ENCODE peak calls at places on chromosome 1, in six cellular contexts. Z is IMR-90, L is uterus, P is psoas muscle, Q is body of pancreas, J is colonic mucosa. C is an unnamed sample. For H3K9me3 and H3K4me1, the result is how much of the 10 kb centered on the place peaks cover.

GRCh38 chr1:82731216-82731615 is 930.5 kb downstream of the ADGRL2 start:
- DNase-seq in J (no peak), Z (no peak), Q (no peak), P (no peak), L (no peak), C (no peak)

GRCh38 chr1:207078578-207079132 is 10.0 kb upstream of the C4BPB start:
- DNase-seq in Q (no peak), P (no peak), L (no peak), Z (no peak), J (no peak), C (no peak)

GRCh38 chr1:23452011-23452411 is 27.5 kb upstream of the TCEA3 start:
- DNase-seq in Q (peak), L (no peak), Z (peak), P (peak), J (peak), C (no peak)

GRCh38 chr1:53834776-53835175 is 3.3 kb downstream of the NDC1 start:
- DNase-seq in L (no peak), P (no peak), Q (no peak), Z (no peak), J (no peak), C (no peak)

GRCh38 chr1:6065093-6065878 is 19.6 kb downstream of the KCNAB2 start:
- DNase-seq in P (peak), J (no peak), Q (no peak), L (no peak), Z (no peak), C (peak)

GRCh38 chr1:10185759-10186158 is 24.6 kb upstream of the KIF1B start:
- DNase-seq in J (no peak), P (no peak), Z (no peak), L (no peak), Q (no peak), C (no peak)

GRCh38 chr1:10280442-10281350 is 70.3 kb downstream of the KIF1B start:
- DNase-seq in L (no peak), Q (no peak), P (no peak), Z (peak), J (no peak), C (no peak)

GRCh38 chr1:206839006-206839560 is 26.3 kb upstream of the IL20 start:
- DNase-seq in J (no peak), Q (no peak), P (no peak), L (no peak), Z (no peak), C (no peak)

GRCh38 chr1:240149488-240150094 is 57.9 kb downstream of the FMN2 start:
- DNase-seq in J (peak), Q (no peak), L (no peak), P (no peak), Z (peak), C (no peak)

GRCh38 chr1:83860506-83861221 is 138.3 kb downstream of the TTLL7 start:
- DNase-seq in J (peak), Z (no peak), L (peak), P (peak), Q (peak), C (peak)

GRCh38 chr1:16613185-16614147 is at the start of gene NBPF1:
- DNase-seq in Z (peak), J (peak), Q (peak), P (peak), L (peak), C (peak)
- TF ChIP-seq CTCF in Z (no peak), J (no peak), Q (no peak), P (no peak), L (no peak), C (no peak)

GRCh38 chr1:35927472-35927871 is 3.4 kb upstream of the AGO3 start:
- DNase-seq in L (no peak), P (no peak), J (no peak), Z (no peak), Q (no peak), C (no peak)
- H3K9me3 ChIP-seq in L (under half), P (under half), J (under half), Z (under half), Q (under half), C (under half)

GRCh38 chr1:27116697-27117096 is 38.2 kb downstream of the SLC9A1 start:
- DNase-seq in Q (no peak), Z (no peak), L (no peak), P (no peak), J (no peak), C (no peak)
- H3K4me1 ChIP-seq in Q (under half), Z (under half), L (under half), P (under half), J (under half), C (half or more)

GRCh38 chr1:32786856-32787255 is 30.3 kb downstream of the YARS1 start:
- DNase-seq in L (no peak), P (no peak), J (no peak), Q (no peak), Z (no peak), C (no peak)
- TF ChIP-seq CTCF in L (no peak), P (no peak), J (peak), Q (peak), Z (peak), C (peak)

GRCh38 chr1:72777918-72778317 is 495.6 kb upstream of the NEGR1 start:
- DNase-seq in L (no peak), J (no peak), Z (no peak), Q (no peak), P (no peak), C (no peak)
- H3K9me3 ChIP-seq in L (under half), J (under half), Z (under half), Q (under half), P (under half), C (under half)

GRCh38 chr1:107430540-107431228 is 289.8 kb downstream of the NTNG1 start:
- DNase-seq in Z (peak), Q (peak), L (no peak), P (no peak), J (peak), C (no peak)

GRCh38 chr1:107432108-107432507 is 291.3 kb downstream of the NTNG1 start:
- DNase-seq in Q (no peak), L (no peak), P (no peak), J (no peak), Z (no peak), C (no peak)

GRCh38 chr1:107434379-107434728 is 293.5 kb downstream of the NTNG1 start:
- DNase-seq in Z (no peak), L (no peak), P (no peak), J (no peak), Q (no peak), C (no peak)

GRCh38 chr1:107433068-107433467 is 292.2 kb downstream of the NTNG1 start:
- DNase-seq in L (no peak), Q (no peak), Z (no peak), J (no peak), P (no peak), C (no peak)

DNA sequence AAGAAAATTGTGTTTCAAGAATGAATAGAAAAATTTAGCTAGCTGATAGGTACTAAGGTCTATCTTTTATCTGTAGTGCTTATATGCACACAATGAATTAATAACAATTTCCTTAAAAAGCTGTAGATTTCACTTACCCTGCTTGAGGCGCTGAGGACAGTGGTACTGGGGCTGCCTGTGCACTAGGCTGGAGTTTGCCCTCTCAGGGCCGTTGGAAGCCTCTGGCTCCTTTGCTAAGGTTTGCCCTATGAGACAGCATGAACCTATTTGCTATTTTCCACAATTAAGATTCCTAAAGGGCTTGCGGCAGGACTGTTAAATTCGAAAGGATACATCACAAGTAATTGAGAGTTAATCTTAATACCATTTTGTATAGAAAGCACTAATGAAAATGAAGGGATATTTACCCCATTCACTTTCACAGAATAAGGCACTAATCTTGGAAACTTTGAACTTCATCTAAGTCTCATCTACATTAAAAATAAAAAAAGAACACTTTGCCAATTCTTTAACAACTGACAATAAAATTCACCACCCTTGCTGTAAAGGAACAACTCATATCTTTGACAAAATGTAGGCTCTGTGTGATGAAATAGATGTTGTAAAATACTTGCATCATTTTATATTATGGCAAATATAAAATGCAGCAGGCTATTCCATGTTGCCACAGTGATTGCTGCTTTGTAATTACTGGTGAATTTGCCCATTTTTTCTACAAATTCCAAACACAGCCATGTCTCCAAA is 293.0 kb downstream of the NTNG1 start:
- DNase-seq in L (no peak), Q (no peak), P (no peak), Z (no peak), J (no peak), C (no peak)
- H3K4me1 ChIP-seq in L (under half), Q (under half), P (under half), Z (under half), J (under half), C (under half)

GRCh38 chr1:166300767-166301166 is 134.0 kb upstream of the FAM78B start:
- DNase-seq in Q (no peak), L (no peak), J (no peak), P (no peak), Z (no peak), C (no peak)
- TF ChIP-seq CTCF in Q (no peak), L (no peak), J (no peak), P (no peak), Z (no peak), C (no peak)

DNA sequence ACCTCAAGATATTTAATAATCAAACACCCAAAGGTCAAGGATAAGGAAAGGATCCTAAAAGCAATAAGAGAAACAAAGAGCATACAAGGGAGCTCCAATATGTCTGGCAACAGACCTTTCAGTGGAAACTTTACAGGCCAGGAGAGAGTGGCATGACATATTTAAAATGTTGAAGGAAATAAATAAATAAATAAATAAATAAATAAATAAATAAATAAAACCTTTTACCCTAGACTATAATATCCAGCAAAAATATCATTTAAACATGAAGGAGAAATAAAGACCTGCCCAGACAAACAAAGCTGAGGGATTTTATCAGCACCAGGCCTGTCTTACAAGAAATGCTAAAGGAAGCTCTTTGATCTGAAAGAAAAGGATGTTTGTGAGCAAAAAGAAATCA is 367.8 kb upstream of the PBX1 start:
- DNase-seq in Z (no peak), P (no peak), Q (no peak), J (no peak), L (no peak), C (no peak)
- H3K9me3 ChIP-seq in Z (under half), P (under half), Q (under half), J (under half), L (under half), C (under half)

GRCh38 chr1:61055110-61055614 is 27.2 kb upstream of the NFIA start:
- DNase-seq in P (no peak), L (no peak), Q (no peak), J (peak), Z (peak), C (no peak)
- H3K4me1 ChIP-seq in P (under half), L (under half), Q (under half), J (under half), Z (under half), C (half or more)